ENCODE peak calls at places on chromosomes 11 and 22, in nine cellular contexts. S is lung microvascular endothelial cell; V is activated CD8-positive, alpha-beta T cell treated with anti-CD3 and anti-CD28 coated beads for 36 hours; T is activated T-cell treated with anti-CD3 and anti-CD28 coated beads for 48 hours; U is neuronal stem cell; P is right atrium auricular region; H is Kasumi-1; A is IMR-90; W is CD8-positive, alpha-beta T cell. R is an unnamed sample.

GRCh38 chr22:21032843-21033688 is 705 bp upstream of the SLC7A4 start:
- DNase-seq in S (no peak), V (no peak), T (no peak), U (peak), P (no peak), H (no peak), A (no peak), W (no peak), R (no peak)

GRCh38 chr11:129225190-129225589 is 33.1 kb upstream of the ARHGAP32 start:
- DNase-seq in S (peak), V (no peak), T (no peak), U (no peak), P (no peak), H (no peak), A (peak), W (no peak), R (no peak)

GRCh38 chr22:29004647-29005371 is 56.8 kb downstream of the C22orf31 start:
- DNase-seq in S (peak), V (peak), T (no peak), U (peak), P (no peak), H (no peak), A (peak), W (no peak), R (no peak)

GRCh38 chr11:95711162-95711944 is 78.2 kb downstream of the FAM76B start:
- DNase-seq in S (no peak), V (peak), T (no peak), U (no peak), P (no peak), H (no peak), A (peak), W (no peak), R (no peak)

GRCh38 chr11:107272561-107272960 is 185.1 kb downstream of the CWF19L2 start:
- DNase-seq in S (no peak), V (no peak), T (no peak), U (no peak), P (no peak), H (no peak), A (no peak), W (no peak), R (no peak)

GRCh38 chr11:14186376-14186775 is 172.6 kb downstream of the RRAS2 start:
- DNase-seq in S (no peak), V (no peak), T (no peak), U (no peak), P (no peak), H (no peak), A (no peak), W (no peak), R (no peak)

GRCh38 chr22:17974703-17975372 is 49.5 kb downstream of the MICAL3 start:
- DNase-seq in S (no peak), V (peak), T (peak), U (no peak), P (no peak), H (no peak), A (no peak), W (no peak), R (no peak)

GRCh38 chr11:73889019-73889418 is 12.2 kb downstream of the PAAF1 start:
- DNase-seq in S (peak), V (no peak), T (no peak), U (no peak), P (no peak), H (no peak), A (peak), W (no peak), R (no peak)

GRCh38 chr11:62921573-62922188 is 518 bp upstream of the CHRM1 start:
- DNase-seq in S (no peak), V (peak), T (no peak), U (no peak), P (no peak), H (no peak), A (peak), W (no peak), R (no peak)

GRCh38 chr22:22588485-22589164 is 29.6 kb upstream of the PRAME start:
- DNase-seq in S (no peak), V (no peak), T (no peak), U (no peak), P (no peak), H (no peak), A (no peak), W (no peak), R (peak)

GRCh38 chr11:72721689-72722049 is 30.5 kb downstream of the ARAP1 start:
- DNase-seq in S (peak), V (peak), T (no peak), U (no peak), P (no peak), H (peak), A (no peak), W (peak), R (no peak)

GRCh38 chr11:121082219-121082618 is 18.8 kb upstream of the TECTA start:
- DNase-seq in S (no peak), V (no peak), T (no peak), U (no peak), P (no peak), H (no peak), A (no peak), W (no peak), R (no peak)

GRCh38 chr11:2377511-2378443 is 667 bp downstream of the CD81 start:
- DNase-seq in S (peak), V (peak), T (peak), U (peak), P (no peak), H (peak), A (peak), W (peak), R (no peak)

GRCh38 chr11:14366936-14367335 is 8.0 kb upstream of the RRAS2 start:
- DNase-seq in S (no peak), V (no peak), T (no peak), U (no peak), P (no peak), H (no peak), A (no peak), W (no peak), R (no peak)

GRCh38 chr11:31236052-31236652 is 133.4 kb downstream of the DCDC1 start:
- DNase-seq in S (peak), V (no peak), T (no peak), U (no peak), P (no peak), H (peak), A (no peak), W (no peak), R (no peak)

GRCh38 chr22:38016182-38017078 is 32.1 kb upstream of the SOX10 start:
- DNase-seq in S (peak), V (no peak), T (no peak), U (peak), P (no peak), H (no peak), A (peak), W (no peak), R (no peak)

GRCh38 chr11:8698917-8699441 is 16.4 kb downstream of the RPL27A start:
- DNase-seq in S (no peak), V (no peak), T (no peak), U (no peak), P (no peak), H (no peak), A (no peak), W (no peak), R (no peak)

GRCh38 chr11:76380161-76380976 is 563 bp downstream of the THAP12 start:
- DNase-seq in S (peak), V (peak), T (peak), U (peak), P (no peak), H (peak), A (peak), W (no peak), R (no peak)

GRCh38 chr11:44622190-44622650 is 56.8 kb downstream of the CD82 start:
- DNase-seq in S (no peak), V (no peak), T (no peak), U (no peak), P (peak), H (no peak), A (no peak), W (peak), R (peak)

GRCh38 chr22:26550498-26551033 is 38.3 kb upstream of the TFIP11 start:
- DNase-seq in S (peak), V (no peak), T (no peak), U (no peak), P (no peak), H (no peak), A (peak), W (no peak), R (no peak)

GRCh38 chr22:19798320-19798665 is 37.7 kb downstream of the TBX1 start:
- DNase-seq in S (no peak), V (no peak), T (no peak), U (no peak), P (no peak), H (no peak), A (no peak), W (no peak), R (no peak)

GRCh38 chr11:2932850-2933251 is 3.6 kb upstream of the PHLDA2 start:
- DNase-seq in S (peak), V (peak), T (no peak), U (no peak), P (no peak), H (no peak), A (peak), W (no peak), R (no peak)

GRCh38 chr11:57513911-57514537 is 1.5 kb downstream of the SLC43A1 start:
- DNase-seq in S (peak), V (peak), T (peak), U (no peak), P (peak), H (peak), A (peak), W (peak), R (no peak)

GRCh38 chr22:48752451-48753380 is 1075.0 kb downstream of the BRD1 start:
- DNase-seq in S (no peak), V (no peak), T (no peak), U (no peak), P (peak), H (no peak), A (no peak), W (peak), R (peak)

GRCh38 chr11:119166368-119167076 is 2.0 kb upstream of the NLRX1 start:
- DNase-seq in S (peak), V (no peak), T (no peak), U (no peak), P (no peak), H (no peak), A (peak), W (no peak), R (no peak)

GRCh38 chr11:47161134-47161854 is 15.4 kb downstream of the ARFGAP2 start:
- DNase-seq in S (peak), V (peak), T (peak), U (peak), P (peak), H (peak), A (peak), W (peak), R (no peak)

GRCh38 chr11:65921033-65921555 is 1.9 kb downstream of the DRAP1 start:
- DNase-seq in S (no peak), V (no peak), T (no peak), U (no peak), P (no peak), H (no peak), A (no peak), W (no peak), R (no peak)

GRCh38 chr11:92082652-92083051 is 142.0 kb upstream of the FAT3 start:
- DNase-seq in S (no peak), V (no peak), T (no peak), U (no peak), P (no peak), H (no peak), A (no peak), W (no peak), R (no peak)

GRCh38 chr22:46484861-46485595 is 52.4 kb downstream of the CELSR1 start:
- DNase-seq in S (no peak), V (no peak), T (no peak), U (no peak), P (no peak), H (no peak), A (peak), W (no peak), R (no peak)

GRCh38 chr11:96875772-96876171 is 486.0 kb downstream of the JRKL start:
- DNase-seq in S (no peak), V (no peak), T (no peak), U (no peak), P (no peak), H (no peak), A (no peak), W (no peak), R (no peak)

GRCh38 chr22:28051787-28052356 is 132.8 kb upstream of the PITPNB start:
- DNase-seq in S (peak), V (peak), T (peak), U (peak), P (peak), H (peak), A (peak), W (no peak), R (no peak)

GRCh38 chr22:45202333-45203149 is 38.2 kb downstream of the KIAA0930 start:
- DNase-seq in S (no peak), V (no peak), T (no peak), U (no peak), P (no peak), H (no peak), A (peak), W (no peak), R (no peak)

GRCh38 chr22:46673677-46674236 is 53.6 kb downstream of the GRAMD4 start:
- DNase-seq in S (no peak), V (peak), T (no peak), U (no peak), P (no peak), H (peak), A (no peak), W (no peak), R (no peak)

GRCh38 chr11:72232260-72233055 is 7.9 kb downstream of the INPPL1 start:
- DNase-seq in S (no peak), V (no peak), T (no peak), U (no peak), P (no peak), H (no peak), A (no peak), W (peak), R (peak)

GRCh38 chr11:57324154-57324885 is 432 bp downstream of the TNKS1BP1 start:
- DNase-seq in S (peak), V (peak), T (no peak), U (peak), P (no peak), H (peak), A (peak), W (no peak), R (peak)

GRCh38 chr11:79087238-79087956 is 353.4 kb downstream of the TENM4 start:
- DNase-seq in S (peak), V (no peak), T (no peak), U (peak), P (no peak), H (no peak), A (peak), W (no peak), R (no peak)

GRCh38 chr11:74371269-74372039 is 26.8 kb downstream of the PGM2L1 start:
- DNase-seq in S (peak), V (no peak), T (no peak), U (no peak), P (no peak), H (no peak), A (peak), W (no peak), R (no peak)

GRCh38 chr11:116833491-116833815 is 3.7 kb downstream of the APOC3 start:
- DNase-seq in S (no peak), V (no peak), T (no peak), U (no peak), P (no peak), H (no peak), A (no peak), W (no peak), R (no peak)

R was measured in osteocyte.